ENCODE peak calls at places on chromosomes 11 and 22, in four cellular contexts. B is A172, V is substantia nigra, Z is fibroblast of the aortic adventitia. H is an unnamed sample.

GRCh38 chr11:117621226-117621625 is 175.8 kb downstream of the DSCAML1 start:
- DNase-seq in B (no peak), Z (peak; percentile 15), V (no peak), H (peak; percentile 23)

GRCh38 chr11:293293-293851 is 4.4 kb downstream of the PGGHG start:
- DNase-seq in Z (no peak), V (no peak), B (no peak), H (no peak)

GRCh38 chr11:61682093-61682732 is 2.0 kb downstream of the DAGLA start:
- DNase-seq in Z (no peak), B (no peak), V (no peak), H (no peak)

GRCh38 chr11:30566482-30566881 is 19.7 kb downstream of the MPPED2 start:
- DNase-seq in B (no peak), V (no peak), Z (no peak), H (no peak)

GRCh38 chr22:19514831-19515565 is 9.2 kb downstream of the CLDN5 start:
- DNase-seq in V (no peak), B (no peak), Z (no peak), H (peak; percentile 5)

GRCh38 chr11:109123811-109124787 is 297.9 kb upstream of the C11orf87 start:
- DNase-seq in V (no peak), B (peak; percentile 1), Z (peak; percentile 55), H (peak; percentile 35)

GRCh38 chr22:42172385-42173172 is 42.0 kb upstream of the CYP2D6 start:
- DNase-seq in B (no peak), Z (peak; percentile 43), V (no peak), H (no peak)

GRCh38 chr11:30254307-30255298 is 23.8 kb downstream of the FSHB start:
- DNase-seq in V (no peak), Z (no peak), B (peak; percentile 18), H (peak; percentile 8)

GRCh38 chr11:57466680-57467079 is 6.4 kb downstream of the RTN4RL2 start:
- DNase-seq in Z (no peak), B (no peak), V (no peak), H (no peak)

GRCh38 chr11:44957051-44957515 is 6.4 kb upstream of the TP53I11 start:
- DNase-seq in V (no peak), Z (no peak), B (no peak), H (no peak)